ENCODE peak calls at places on chromosomes 1 and 21, in ten cellular contexts. T, H, Y, M, Z, X, G, B, W and D are unnamed samples.

GRCh38 chr1:2535981-2536380 is 5.9 kb upstream of the HES5 start:
- DNase-seq in T (no peak), H (peak; percentile 56), Z (no peak), Y (no peak), M (no peak), G (no peak), X (no peak), B (no peak), W (no peak), D (no peak)

GRCh38 chr1:12851779-12852178 is 3.3 kb upstream of the HNRNPCL1 start:
- DNase-seq in X (no peak), W (no peak), Y (no peak), G (no peak), M (peak; percentile 13), Z (no peak), B (no peak), T (no peak), H (no peak), D (no peak)

GRCh38 chr21:43267391-43268085 is 98.7 kb downstream of the CRYAA start:
- DNase-seq in H (peak; percentile 52), X (no peak), Y (no peak), T (no peak), G (no peak), Z (no peak), W (no peak), B (no peak), M (no peak), D (no peak)

GRCh38 chr1:212070720-212071302 is 35.3 kb downstream of the DTL start:
- DNase-seq in Y (no peak), B (no peak), Z (no peak), T (no peak), H (no peak), G (no peak), W (no peak), X (no peak), M (peak; percentile 43), D (no peak)

GRCh38 chr1:247357062-247357780 is 25.6 kb upstream of the ZNF496 start:
- DNase-seq in W (no peak), G (no peak), M (no peak), H (no peak), B (no peak), T (no peak), X (no peak), Y (no peak), Z (no peak), D (no peak)

GRCh38 chr1:231021540-231022031 is 18.5 kb downstream of the FAM89A start:
- DNase-seq in T (no peak), B (no peak), Y (no peak), X (no peak), H (no peak), W (no peak), Z (no peak), M (no peak), G (no peak), D (no peak)

GRCh38 chr1:225425211-225425786 is 2.5 kb downstream of the LBR start:
- DNase-seq in Z (no peak), W (no peak), H (no peak), G (no peak), M (no peak), B (no peak), Y (no peak), T (no peak), X (no peak), D (no peak)

GRCh38 chr1:235646463-235646862 is 3.1 kb downstream of the GNG4 start:
- DNase-seq in H (no peak), T (peak; percentile 28), Z (no peak), M (no peak), Y (no peak), X (no peak), G (no peak), W (no peak), B (no peak), D (no peak)

GRCh38 chr1:224874775-224875174 is 54.7 kb upstream of the DNAH14 start:
- DNase-seq in W (no peak), B (no peak), X (no peak), M (no peak), G (no peak), H (no peak), T (no peak), Y (no peak), Z (no peak), D (no peak)

GRCh38 chr1:113557176-113557575 is 166.9 kb downstream of the MAGI3 start:
- DNase-seq in W (no peak), X (no peak), G (no peak), Y (no peak), H (no peak), T (no peak), Z (no peak), B (no peak), M (no peak), D (no peak)

GRCh38 chr1:22139066-22139594 is 3.8 kb downstream of the WNT4 start:
- DNase-seq in M (no peak), H (no peak), Y (no peak), B (no peak), T (no peak), W (no peak), X (no peak), G (no peak), Z (no peak), D (no peak)

GRCh38 chr21:35585878-35586277 is 474.4 kb downstream of the SETD4 start:
- DNase-seq in Z (no peak), G (no peak), M (no peak), W (no peak), H (no peak), T (no peak), B (no peak), X (no peak), Y (no peak), D (no peak)

GRCh38 chr1:28449904-28450303 is 55.9 kb upstream of the RCC1 start:
- DNase-seq in G (no peak), Z (no peak), X (no peak), M (no peak), T (no peak), W (no peak), Y (no peak), B (no peak), H (no peak), D (no peak)

GRCh38 chr1:219174672-219175564 is 1.2 kb downstream of the LYPLAL1 start:
- DNase-seq in Y (peak; percentile 40), W (peak; percentile 53), T (no peak), X (peak; percentile 39), G (peak; percentile 30), H (no peak), M (no peak), B (no peak), Z (peak; percentile 59), D (peak; percentile 16)

GRCh38 chr1:219171192-219171935 is 2.3 kb upstream of the LYPLAL1 start:
- DNase-seq in Y (no peak), H (no peak), M (no peak), W (no peak), Z (no peak), T (no peak), B (no peak), X (no peak), G (no peak), D (no peak)

GRCh38 chr1:219172821-219173220 is 857 bp upstream of the LYPLAL1 start:
- DNase-seq in M (no peak), G (no peak), Z (no peak), Y (no peak), B (no peak), T (no peak), X (no peak), W (no peak), H (no peak), D (no peak)

GRCh38 chr1:219173758-219174671 is at the start of gene LYPLAL1:
- DNase-seq in T (peak; percentile 94), Z (peak; percentile 76), G (peak; percentile 92), W (peak; percentile 89), Y (peak; percentile 83), B (peak; percentile 91), M (peak; percentile 90), X (peak; percentile 90), H (peak; percentile 99), D (peak; percentile 84)

GRCh38 chr1:219173434-219173757 is 282 bp upstream of the LYPLAL1 start:
- DNase-seq in X (no peak), T (no peak), H (no peak), Z (no peak), G (no peak), M (no peak), Y (no peak), W (no peak), B (no peak), D (no peak)
- H3K27ac ChIP-seq in X (peak overlapping the region; percentile 80), T (peak overlapping the region; percentile 91), H (peak overlapping the region; percentile 94), Z (peak overlapping the region; percentile 79), G (peak overlapping the region; percentile 95), M (peak overlapping the region; percentile 97), Y (peak overlapping the region; percentile 85), W (peak overlapping the region; percentile 93), B (peak overlapping the region; percentile 89), D (peak overlapping the region; percentile 94)

GRCh38 chr1:19479351-19480120 is 5.8 kb downstream of the CAPZB start:
- DNase-seq in M (no peak), Y (no peak), B (no peak), Z (no peak), X (no peak), H (no peak), G (no peak), T (no peak), W (no peak), D (no peak)
- H3K4me1 ChIP-seq in M (peaks cover 19% of the 10 kb centered on the region), Y (peaks cover 4% of the 10 kb centered on the region), B (peaks cover 95% of the 10 kb centered on the region), Z (peaks cover 84% of the 10 kb centered on the region), X (peaks cover 87% of the 10 kb centered on the region), H (peaks cover 87% of the 10 kb centered on the region), G (peaks cover 56% of the 10 kb centered on the region), T (peaks cover 100% of the 10 kb centered on the region), W (peaks cover 95% of the 10 kb centered on the region), D (peaks cover 96% of the 10 kb centered on the region)

GRCh38 chr1:44672254-44672955 is 1.9 kb downstream of the TMEM53 start:
- DNase-seq in H (no peak), M (no peak), X (no peak), G (no peak), B (no peak), W (no peak), Z (no peak), T (no peak), Y (peak; percentile 56), D (no peak)

GRCh38 chr1:44675186-44675585 is 672 bp downstream of the ARMH1 start:
- DNase-seq in G (no peak), X (no peak), B (no peak), W (no peak), M (no peak), Z (no peak), Y (no peak), H (no peak), T (no peak), D (no peak)

GRCh38 chr1:44672956-44673674 is 1.2 kb downstream of the TMEM53 start:
- DNase-seq in B (no peak), Z (no peak), M (no peak), T (no peak), G (no peak), X (no peak), H (no peak), W (no peak), Y (no peak), D (no peak)

GRCh38 chr1:44673675-44674112 is 587 bp downstream of the TMEM53 start:
- DNase-seq in H (no peak), G (no peak), Y (no peak), M (no peak), T (no peak), X (no peak), B (no peak), Z (no peak), W (no peak), D (no peak)

GRCh38 chr1:44674113-44675000 is at the start of the genes ARMH1 and TMEM53:
- DNase-seq in Z (peak; percentile 99), M (peak; percentile 98), T (peak; percentile 100), G (peak; percentile 99), B (peak; percentile 99), W (peak; percentile 100), Y (peak; percentile 99), H (peak; percentile 100), X (peak; percentile 100), D (peak; percentile 100)
- TF ChIP-seq POLR2A in Z (peak; percentile 77), M (peak; percentile 54), T (no peak), G (peak; percentile 75), B (no peak), W (no peak), Y (peak; percentile 71), H (no peak), X (peak; percentile 64), D (peak; percentile 58)

GRCh38 chr1:174954686-174955669 is 44.8 kb upstream of the CACYBP start:
- DNase-seq in X (no peak), B (no peak), M (no peak), G (no peak), H (no peak), Y (no peak), Z (no peak), T (no peak), W (no peak), D (no peak)
- H3K27ac ChIP-seq in X (no peak overlapping the region), B (peak overlapping the region; percentile 39), M (no peak overlapping the region), G (no peak overlapping the region), H (peak overlapping the region; percentile 48), Y (peak overlapping the region; percentile 19), Z (no peak overlapping the region), T (no peak overlapping the region), W (no peak overlapping the region), D (no peak overlapping the region)